ENCODE peak calls at places on chromosomes 2 and 18, in four cellular contexts. F is HL-60, V is GM12878, O is K562. J is an unnamed sample.
A peak's percentile ranks its signal among the peaks of the same experiment; 100 is the strongest.

GRCh38 chr2:86352137-86352931 is 14.9 kb upstream of the REEP1 start:
- DNase-seq in F (no peak), V (no peak), O (no peak), J (no peak)

GRCh38 chr18:58640428-58640805 is 11.5 kb upstream of the ALPK2 start:
- DNase-seq in V (no peak), F (no peak), O (no peak), J (no peak)

GRCh38 chr2:106020821-106021316 is 173.2 kb downstream of the UXS1 start:
- DNase-seq in V (no peak), F (no peak), O (no peak), J (no peak)

GRCh38 chr2:5683471-5683870 is 8.7 kb upstream of the SOX11 start:
- DNase-seq in V (no peak), O (no peak), F (no peak), J (no peak)

GRCh38 chr2:85768713-85769112 is 14.9 kb downstream of the ATOH8 start:
- DNase-seq in V (no peak), F (no peak), O (peak; percentile 37), J (no peak)

GRCh38 chr2:85775406-85776381 is 21.9 kb downstream of the ATOH8 start:
- DNase-seq in O (no peak), F (no peak), V (no peak), J (no peak)

GRCh38 chr2:152098798-152099654 is at the start of gene CACNB4:
- DNase-seq in V (no peak), F (peak; percentile 10), O (no peak), J (peak; percentile 50)

GRCh38 chr18:75269140-75269676 is 58.6 kb downstream of the TSHZ1 start:
- DNase-seq in O (no peak), V (no peak), F (no peak), J (no peak)

GRCh38 chr2:231007159-231008045 is 11.5 kb downstream of the SPATA3 start:
- DNase-seq in F (no peak), O (no peak), V (no peak), J (no peak)

GRCh38 chr2:86078801-86079545 is 26.7 kb downstream of the POLR1A start:
- DNase-seq in V (no peak), F (peak; percentile 31), O (peak; percentile 32), J (no peak)

GRCh38 chr2:186531257-186531775 is 45.3 kb downstream of the ZC3H15 start:
- DNase-seq in V (no peak), F (no peak), O (no peak), J (no peak)

GRCh38 chr2:117789505-117789904 is 25.0 kb upstream of the DDX18 start:
- DNase-seq in F (no peak), O (no peak), V (no peak), J (no peak)

GRCh38 chr2:98518106-98518505 is 73.4 kb downstream of the INPP4A start:
- DNase-seq in O (peak; percentile 45), F (peak; percentile 72), V (no peak), J (peak; percentile 50)

DNA sequence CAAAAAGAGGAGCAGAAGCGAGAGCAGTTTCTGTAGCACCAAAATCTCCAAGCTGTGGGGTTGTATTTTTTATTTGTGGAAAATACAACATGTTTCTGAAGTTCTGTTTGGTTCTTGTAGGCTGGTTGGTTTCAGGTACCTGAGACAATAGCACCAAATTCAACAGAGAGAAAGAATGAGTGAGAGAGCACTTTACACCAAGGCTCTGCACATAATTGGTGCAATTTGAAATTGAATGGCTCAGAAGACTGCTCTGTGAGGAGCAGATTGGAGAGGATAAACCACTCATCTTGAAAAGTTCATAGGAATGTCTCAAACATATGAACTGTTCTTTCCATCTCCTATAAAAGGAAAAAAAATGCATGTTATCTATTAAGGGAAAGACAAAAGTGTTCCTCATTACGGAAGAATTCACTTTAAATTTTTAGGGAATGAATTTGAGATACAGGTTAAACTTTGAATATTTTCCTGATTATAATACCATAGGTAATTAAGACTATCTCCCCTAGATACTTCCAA is 175.1 kb downstream of the ATAD2B start:
- DNase-seq in V (no peak), O (no peak), F (no peak), J (no peak)
- TF ChIP-seq SPI1 in V (no peak), O (no peak), F (no peak), J (no peak)

GRCh38 chr2:199581935-199582336 is 124.2 kb upstream of the SATB2 start:
- DNase-seq in F (no peak), V (no peak), O (no peak), J (no peak)
- TF ChIP-seq SPI1 in F (no peak), V (no peak), O (no peak), J (no peak)

DNA sequence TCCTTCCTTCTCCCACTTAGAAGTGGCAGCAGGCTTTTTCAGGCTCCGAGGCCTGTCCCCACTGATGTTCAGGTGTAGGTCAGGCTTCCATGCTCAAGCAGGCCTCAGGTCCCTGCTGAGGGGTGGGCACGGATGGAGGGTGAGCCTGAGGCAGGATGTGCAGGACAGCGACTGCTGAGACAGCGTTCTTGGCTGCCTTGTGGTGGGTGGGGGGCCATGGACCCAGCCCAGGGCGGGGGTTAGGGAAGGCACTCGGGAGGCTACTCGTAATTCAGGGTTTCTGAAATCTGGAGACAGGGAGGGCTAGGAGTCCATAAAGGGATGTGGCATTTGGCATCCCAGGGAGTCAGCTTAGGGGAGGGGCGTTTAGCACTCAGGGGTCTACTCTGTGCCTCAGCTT is 30.3 kb downstream of the COLEC11 start:
- DNase-seq in O (no peak), F (no peak), V (no peak), J (no peak)
- TF ChIP-seq SPI1 in O (no peak), F (no peak), V (no peak), J (no peak)

GRCh38 chr2:146392191-146392590 is 1452.6 kb upstream of the ACVR2A start:
- DNase-seq in V (no peak), F (no peak), O (no peak), J (no peak)

GRCh38 chr2:146385031-146385430 is 1459.8 kb upstream of the ACVR2A start:
- DNase-seq in F (no peak), V (no peak), O (no peak), J (no peak)

GRCh38 chr2:146388757-146389156 is 1456.1 kb upstream of the ACVR2A start:
- DNase-seq in O (no peak), V (no peak), F (no peak), J (no peak)
- TF ChIP-seq SPI1 in O (no peak), V (no peak), F (no peak), J (no peak)

DNA sequence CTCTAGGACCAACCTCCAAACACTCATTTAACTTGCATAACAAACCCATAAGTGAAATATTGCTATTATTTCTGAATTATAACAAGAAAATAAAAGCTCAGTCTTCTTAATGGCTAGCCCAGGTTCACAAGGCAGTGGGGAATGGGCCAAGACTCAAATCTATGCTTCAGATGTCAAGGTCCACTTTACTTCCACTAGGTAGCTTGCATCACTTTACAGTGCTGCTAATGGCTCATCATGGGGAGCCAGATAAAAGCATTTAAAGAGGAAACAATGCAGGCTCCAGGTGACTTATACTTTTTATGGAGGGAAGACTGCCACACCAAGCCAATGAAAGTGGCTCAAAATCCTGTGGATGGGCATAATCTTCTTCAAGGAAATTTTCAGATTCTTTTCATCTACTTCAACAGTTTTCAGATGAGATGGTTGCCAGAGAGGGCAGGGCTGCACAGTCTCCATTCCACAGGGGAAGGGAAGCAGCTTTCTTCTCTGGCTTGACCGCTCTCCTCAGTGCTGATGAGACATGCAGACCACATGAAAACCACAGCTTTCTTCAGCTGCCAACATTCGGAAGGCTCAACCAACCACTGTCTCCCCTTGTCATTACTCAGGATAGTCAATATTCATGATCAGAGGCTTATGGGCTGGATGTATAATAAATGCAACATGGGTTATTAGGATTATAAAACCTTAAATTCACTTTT is 361.9 kb upstream of the MEX3C start:
- DNase-seq in O (no peak), V (no peak), F (no peak), J (no peak)
- TF ChIP-seq SPI1 in O (no peak), V (no peak), F (no peak), J (no peak)

DNA sequence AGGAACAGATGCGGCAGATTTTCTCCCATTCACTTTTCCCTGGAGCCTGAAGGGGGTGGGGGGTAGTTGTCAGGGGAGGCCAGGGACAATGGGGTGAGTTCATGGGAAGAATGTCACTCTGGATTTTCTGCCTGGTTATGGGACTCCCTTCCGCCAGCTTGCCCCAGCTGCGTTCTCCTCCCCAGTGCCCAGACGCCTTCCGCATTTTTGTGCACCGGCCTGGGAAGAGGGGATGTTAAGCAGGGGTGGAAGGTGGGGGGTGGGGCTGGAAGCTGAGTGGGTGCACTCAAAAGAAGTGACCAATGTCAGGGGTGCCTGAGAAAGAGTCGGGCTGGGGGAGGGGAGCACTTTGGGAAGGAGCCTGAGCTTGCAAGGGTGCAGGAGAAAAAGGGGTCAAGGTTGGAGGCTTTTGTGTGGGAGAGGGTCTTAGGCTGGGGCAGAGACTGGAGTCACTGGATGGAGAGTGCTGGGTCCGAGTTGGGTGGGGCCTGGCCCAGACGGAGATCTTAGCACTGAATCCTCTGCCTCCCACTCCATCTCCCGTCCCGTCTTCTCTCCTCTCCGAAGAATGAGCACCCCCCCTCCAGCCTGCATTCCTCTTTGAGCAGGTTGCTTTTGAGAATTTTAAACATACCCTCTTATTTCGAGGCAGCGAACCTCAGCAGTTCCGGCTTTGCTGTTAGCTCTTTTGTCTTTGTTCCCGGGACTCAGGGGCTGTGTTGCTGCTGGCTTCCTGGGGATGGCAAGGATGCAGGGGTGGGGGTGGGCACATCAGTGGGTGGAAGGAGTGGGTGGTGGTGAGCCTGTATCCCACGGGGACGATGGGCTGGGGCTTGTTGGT is 2.7 kb downstream of the IGFBP2 start:
- DNase-seq in F (no peak), V (no peak), O (no peak), J (no peak)
- TF ChIP-seq SPI1 in F (no peak), V (no peak), O (no peak), J (no peak)

GRCh38 chr2:7915302-7916200 is 766.3 kb upstream of the ID2 start:
- DNase-seq in F (no peak), O (no peak), V (no peak), J (no peak)

GRCh38 chr2:7910752-7911151 is 771.1 kb upstream of the ID2 start:
- DNase-seq in V (no peak), O (no peak), F (no peak), J (no peak)

GRCh38 chr2:7907041-7907440 is 774.8 kb upstream of the ID2 start:
- DNase-seq in O (no peak), V (no peak), F (no peak), J (no peak)

GRCh38 chr2:7913956-7914355 is 767.9 kb upstream of the ID2 start:
- DNase-seq in V (no peak), F (no peak), O (no peak), J (no peak)

GRCh38 chr2:7911196-7911595 is 770.7 kb upstream of the ID2 start:
- DNase-seq in F (no peak), O (no peak), V (no peak), J (no peak)
- TF ChIP-seq SPI1 in F (no peak), O (no peak), V (no peak), J (no peak)

GRCh38 chr2:21358971-21359370 is 235.2 kb downstream of the TDRD15 start:
- DNase-seq in O (no peak), F (no peak), V (no peak), J (no peak)
- TF ChIP-seq SPI1 in O (no peak), F (no peak), V (no peak), J (no peak)

GRCh38 chr2:9335322-9335754 is 88.0 kb downstream of the ITGB1BP1 start:
- DNase-seq in F (no peak), V (no peak), O (peak; percentile 47), J (no peak)

GRCh38 chr2:9332136-9332852 is 91.0 kb downstream of the ITGB1BP1 start:
- DNase-seq in V (no peak), O (no peak), F (no peak), J (no peak)

GRCh38 chr2:9332853-9333245 is 90.5 kb downstream of the ITGB1BP1 start:
- DNase-seq in V (no peak), F (no peak), O (no peak), J (no peak)

GRCh38 chr2:9334722-9335121 is 88.6 kb downstream of the ITGB1BP1 start:
- DNase-seq in O (no peak), V (no peak), F (no peak), J (no peak)

GRCh38 chr2:9333591-9334171 is 89.6 kb downstream of the ITGB1BP1 start:
- DNase-seq in F (peak; percentile 35), V (no peak), O (peak; percentile 79), J (no peak)
- TF ChIP-seq SPI1 in F (no peak), V (no peak), O (no peak), J (no peak)

J was measured in GM12891.